ENCODE peak calls at places on chromosomes 7 and 10, in seven cellular contexts. A is NCI-H69; B is GM03348; T is CD8-positive, alpha-beta T cell; U is stimulated activated CD8-positive, alpha-beta memory T cell treated with anti-CD3 and anti-CD28 coated beads, Interleukin-2, amount 100 ng/mL, for 48 hours; V is HTR-8/SVneo; H is left cardiac atrium. D is an unnamed sample.

GRCh38 chr7:159318682-159319351 is 174.2 kb upstream of the VIPR2 start:
- DNase-seq in B (no peak), T (no peak), V (no peak), U (no peak), H (no peak), A (no peak), D (no peak)

GRCh38 chr7:27143022-27143949 is at the start of gene HOXA5:
- DNase-seq in T (no peak), B (no peak), V (peak; percentile 94), U (no peak), A (no peak), H (no peak), D (no peak)

GRCh38 chr7:54663603-54664234 is 95.3 kb downstream of the SEC61G start:
- DNase-seq in V (no peak), A (no peak), H (no peak), T (no peak), U (no peak), B (no peak), D (no peak)

GRCh38 chr7:105015631-105015965 is 1.6 kb downstream of the KMT2E start:
- DNase-seq in T (peak; percentile 30), V (no peak), U (no peak), B (peak; percentile 24), H (peak; percentile 39), A (peak; percentile 83), D (peak; percentile 62)

GRCh38 chr10:7258948-7259523 is 151.8 kb downstream of the SFMBT2 start:
- DNase-seq in B (no peak), V (no peak), U (peak; percentile 55), T (peak; percentile 78), A (no peak), H (peak; percentile 24), D (no peak)

GRCh38 chr10:99396471-99396870 is 34.0 kb downstream of the GOT1 start:
- DNase-seq in V (peak; percentile 27), U (no peak), T (no peak), A (peak; percentile 23), B (peak; percentile 20), H (no peak), D (no peak)

GRCh38 chr7:41107938-41108448 is 594.9 kb downstream of the INHBA start:
- DNase-seq in U (no peak), H (no peak), V (no peak), B (no peak), A (peak; percentile 71), T (no peak), D (no peak)

GRCh38 chr10:34666008-34666700 is 148.9 kb downstream of the PARD3 start:
- DNase-seq in V (peak; percentile 91), A (peak; percentile 76), T (no peak), H (no peak), B (peak; percentile 85), U (no peak), D (no peak)

GRCh38 chr10:79105164-79105739 is 36.5 kb downstream of the ZMIZ1 start:
- DNase-seq in V (no peak), B (no peak), T (no peak), A (peak; percentile 11), U (no peak), H (no peak), D (peak; percentile 52)

GRCh38 chr7:100575206-100575631 is 1.5 kb upstream of the SAP25 start:
- DNase-seq in A (no peak), H (no peak), B (no peak), T (no peak), U (no peak), V (no peak), D (no peak)

GRCh38 chr7:100544949-100545635 is 6.1 kb downstream of the AGFG2 start:
- DNase-seq in U (no peak), B (no peak), T (no peak), V (no peak), H (no peak), A (peak; percentile 41), D (no peak)

GRCh38 chr7:157412021-157412443 is 75.2 kb downstream of the DNAJB6 start:
- DNase-seq in V (peak; percentile 46), U (peak; percentile 66), H (no peak), B (peak; percentile 78), T (peak; percentile 35), A (no peak), D (no peak)

GRCh38 chr7:1236132-1236655 is 3.5 kb downstream of the UNCX start:
- DNase-seq in H (no peak), T (no peak), A (peak; percentile 47), V (no peak), B (no peak), U (no peak), D (peak; percentile 20)

GRCh38 chr10:20962165-20962564 is 65.1 kb upstream of the NEBL start:
- DNase-seq in B (no peak), T (no peak), U (no peak), V (no peak), A (no peak), H (no peak), D (no peak)

GRCh38 chr10:58892039-58892665 is 284.3 kb upstream of the PHYHIPL start:
- DNase-seq in U (no peak), B (peak; percentile 50), V (no peak), T (no peak), A (peak; percentile 91), H (peak; percentile 38), D (no peak)

GRCh38 chr7:42914009-42914725 is 2.3 kb upstream of the C7orf25 start:
- DNase-seq in T (no peak), A (no peak), U (no peak), V (no peak), H (no peak), B (peak; percentile 68), D (no peak)

GRCh38 chr7:17236603-17237002 is 61.8 kb upstream of the AHR start:
- DNase-seq in H (no peak), U (no peak), B (no peak), A (no peak), T (no peak), V (no peak), D (no peak)

GRCh38 chr7:40571796-40572195 is 437.0 kb downstream of the SUGCT start:
- DNase-seq in H (no peak), B (peak; percentile 84), U (no peak), V (peak; percentile 35), T (no peak), A (no peak), D (no peak)

GRCh38 chr7:112262804-112263203 is 56.3 kb downstream of the ZNF277 start:
- DNase-seq in T (no peak), V (no peak), A (peak; percentile 49), B (no peak), H (no peak), U (no peak), D (no peak)

GRCh38 chr10:78924319-78925003 is 144.3 kb upstream of the ZMIZ1 start:
- DNase-seq in B (no peak), H (no peak), U (no peak), T (no peak), V (no peak), A (peak; percentile 55), D (peak; percentile 54)

GRCh38 chr10:1216576-1217236 is 160.5 kb downstream of the WDR37 start:
- DNase-seq in B (no peak), U (no peak), V (no peak), T (no peak), H (no peak), A (no peak), D (no peak)

GRCh38 chr10:118080817-118081216 is 34.1 kb upstream of the RAB11FIP2 start:
- DNase-seq in T (no peak), B (no peak), V (no peak), A (no peak), H (no peak), U (no peak), D (no peak)

GRCh38 chr10:29102233-29102632 is 186.6 kb upstream of the LYZL1 start:
- DNase-seq in A (no peak), B (no peak), V (peak; percentile 10), H (no peak), T (no peak), U (no peak), D (no peak)

GRCh38 chr7:8115547-8116402 is 146.2 kb downstream of the ICA1 start:
- DNase-seq in V (no peak), T (no peak), B (no peak), U (no peak), A (no peak), H (no peak), D (no peak)

GRCh38 chr10:130516141-130516540 is 379.9 kb downstream of the GLRX3 start:
- DNase-seq in U (no peak), V (no peak), H (no peak), B (no peak), A (no peak), T (no peak), D (no peak)

GRCh38 chr10:43683451-43684197 is 34.9 kb upstream of the ZNF32 start:
- DNase-seq in H (no peak), U (peak; percentile 8), T (no peak), B (peak; percentile 30), A (peak; percentile 14), V (peak; percentile 51), D (no peak)

GRCh38 chr7:100626530-100627237 is 14.3 kb downstream of the MOSPD3 start:
- DNase-seq in U (peak; percentile 89), A (peak; percentile 90), T (peak; percentile 87), H (peak; percentile 86), V (peak; percentile 72), B (peak; percentile 97), D (peak; percentile 85)

GRCh38 chr10:101484154-101484748 is 103.8 kb downstream of the POLL start:
- DNase-seq in U (no peak), B (no peak), A (peak; percentile 28), V (no peak), H (no peak), T (no peak), D (no peak)

GRCh38 chr7:1569016-1569415 is 816 bp downstream of the PSMG3 start:
- DNase-seq in V (no peak), U (peak; percentile 23), A (no peak), T (peak; percentile 15), H (no peak), B (no peak), D (no peak)

GRCh38 chr10:119243967-119244366 is 36.6 kb downstream of the GRK5 start:
- DNase-seq in V (no peak), B (no peak), A (peak; percentile 69), H (no peak), T (no peak), U (no peak), D (no peak)

GRCh38 chr10:62684911-62685310 is 119.6 kb upstream of the ADO start:
- DNase-seq in T (no peak), V (no peak), B (no peak), A (no peak), H (no peak), U (no peak), D (no peak)

GRCh38 chr10:29377333-29377961 is 88.6 kb downstream of the LYZL1 start:
- DNase-seq in H (no peak), B (peak; percentile 81), U (no peak), V (peak; percentile 45), T (no peak), A (peak; percentile 17), D (peak; percentile 8)

GRCh38 chr7:80637911-80638765 is at the start of gene CD36:
- DNase-seq in B (no peak), T (no peak), A (no peak), V (no peak), H (no peak), U (no peak), D (no peak)

GRCh38 chr10:78254013-78254412 is 220.3 kb downstream of the RPS24 start:
- DNase-seq in V (no peak), T (no peak), B (no peak), U (no peak), H (no peak), A (no peak), D (no peak)

GRCh38 chr7:141217938-141218337 is 144.1 kb downstream of the TMEM178B start:
- DNase-seq in A (no peak), B (no peak), H (no peak), T (no peak), V (no peak), U (no peak), D (no peak)

D was measured in NCI-H146.